ENCODE peak calls at places on chromosomes 11 and 22, in eight cellular contexts. O, H, U, L, J, B, T and G are unnamed samples.
A peak's percentile ranks its signal among the peaks of the same experiment; 100 is the strongest.

GRCh38 chr11:106022795-106023275 is 795 bp upstream of the MSANTD4 start:
- DNase-seq in O (no peak), J (no peak), H (no peak), B (no peak), U (no peak), T (no peak), L (no peak), G (peak; percentile 17)

GRCh38 chr11:26578998-26579635 is 7.1 kb upstream of the MUC15 start:
- DNase-seq in J (no peak), B (no peak), O (no peak), T (no peak), L (no peak), H (no peak), U (no peak), G (no peak)

GRCh38 chr11:22539851-22540376 is 85.7 kb downstream of the FANCF start:
- DNase-seq in L (no peak), J (no peak), H (peak; percentile 32), O (no peak), U (no peak), B (no peak), T (peak; percentile 35), G (no peak)

GRCh38 chr22:22322792-22323191 is 78.2 kb downstream of the VPREB1 start:
- DNase-seq in B (no peak), T (no peak), O (no peak), U (no peak), H (no peak), L (no peak), J (no peak), G (no peak)

GRCh38 chr22:44063462-44064371 is 39.6 kb downstream of the PARVB start:
- DNase-seq in B (no peak), H (no peak), T (no peak), J (no peak), L (no peak), U (no peak), O (no peak), G (no peak)

GRCh38 chr22:48832592-48832991 is 995.1 kb downstream of the BRD1 start:
- DNase-seq in O (no peak), T (no peak), H (no peak), U (no peak), J (no peak), B (no peak), L (no peak), G (no peak)

GRCh38 chr11:92246637-92247036 is 22.0 kb downstream of the FAT3 start:
- DNase-seq in J (no peak), O (no peak), T (no peak), B (no peak), L (no peak), H (no peak), U (no peak), G (no peak)

GRCh38 chr11:118343248-118343647 is 743 bp upstream of the CD3D start:
- DNase-seq in T (no peak), H (no peak), B (no peak), J (no peak), O (no peak), L (no peak), U (no peak), G (no peak)

GRCh38 chr11:1340111-1340510 is 30.7 kb upstream of the TOLLIP start:
- DNase-seq in T (no peak), B (no peak), L (no peak), J (no peak), H (no peak), U (no peak), O (no peak), G (peak; percentile 9)

GRCh38 chr11:67076202-67076601 is 19.6 kb downstream of the RHOD start:
- DNase-seq in T (no peak), U (no peak), J (no peak), B (no peak), L (no peak), O (peak; percentile 45), H (no peak), G (no peak)

GRCh38 chr22:32322986-32323385 is 34.7 kb upstream of the RFPL3 start:
- DNase-seq in U (no peak), B (no peak), L (no peak), J (no peak), T (no peak), H (no peak), O (no peak), G (no peak)

GRCh38 chr11:32173435-32173834 is 82.6 kb downstream of the RCN1 start:
- DNase-seq in J (peak; percentile 45), U (no peak), B (no peak), H (peak; percentile 71), O (peak; percentile 65), T (peak; percentile 83), L (peak; percentile 34), G (peak; percentile 49)

GRCh38 chr11:4713241-4713640 is 8.7 kb downstream of the MMP26 start:
- DNase-seq in H (no peak), O (no peak), L (no peak), B (no peak), T (no peak), J (no peak), U (no peak), G (no peak)

GRCh38 chr11:126722006-126722736 is 278.4 kb downstream of the KIRREL3 start:
- DNase-seq in U (no peak), T (no peak), H (no peak), J (no peak), L (no peak), O (no peak), B (no peak), G (no peak)

GRCh38 chr11:32466279-32466915 is 31.1 kb upstream of the WT1 start:
- DNase-seq in U (no peak), O (no peak), H (no peak), T (peak; percentile 82), L (no peak), J (no peak), B (no peak), G (no peak)

GRCh38 chr11:34636127-34636526 is 15.2 kb downstream of the EHF start:
- DNase-seq in T (no peak), J (no peak), O (no peak), L (no peak), B (no peak), U (no peak), H (no peak), G (no peak)

GRCh38 chr22:46149493-46149997 is 781 bp upstream of the PPARA start:
- DNase-seq in H (peak; percentile 13), U (no peak), B (no peak), T (peak; percentile 39), O (peak; percentile 67), J (peak; percentile 74), L (peak; percentile 67), G (peak; percentile 84)

GRCh38 chr22:49771266-49772065 is 56.2 kb downstream of the BRD1 start:
- DNase-seq in B (no peak), U (no peak), T (no peak), L (no peak), O (no peak), H (peak; percentile 30), J (no peak), G (no peak)

GRCh38 chr11:22657101-22657694 is 9.2 kb upstream of the GAS2 start:
- DNase-seq in H (peak; percentile 26), B (no peak), U (no peak), O (no peak), T (no peak), J (no peak), L (no peak), G (no peak)

GRCh38 chr11:19735512-19735911 is 22.9 kb downstream of the NAV2 start:
- DNase-seq in B (no peak), J (no peak), U (no peak), L (no peak), H (no peak), O (no peak), T (peak; percentile 30), G (no peak)

GRCh38 chr22:50260801-50261614 is 475 bp downstream of the MAPK12 start:
- DNase-seq in B (no peak), J (no peak), H (no peak), O (no peak), U (no peak), L (no peak), T (peak; percentile 76), G (no peak)

GRCh38 chr11:69369945-69370344 is 76.0 kb downstream of the MYEOV start:
- DNase-seq in T (no peak), B (no peak), H (no peak), O (no peak), L (no peak), J (peak; percentile 2), U (no peak), G (peak; percentile 12)

GRCh38 chr11:9446230-9446629 is 14.6 kb upstream of the ZNF143 start:
- DNase-seq in O (no peak), H (no peak), T (no peak), J (no peak), L (no peak), U (no peak), B (no peak), G (no peak)

DNA sequence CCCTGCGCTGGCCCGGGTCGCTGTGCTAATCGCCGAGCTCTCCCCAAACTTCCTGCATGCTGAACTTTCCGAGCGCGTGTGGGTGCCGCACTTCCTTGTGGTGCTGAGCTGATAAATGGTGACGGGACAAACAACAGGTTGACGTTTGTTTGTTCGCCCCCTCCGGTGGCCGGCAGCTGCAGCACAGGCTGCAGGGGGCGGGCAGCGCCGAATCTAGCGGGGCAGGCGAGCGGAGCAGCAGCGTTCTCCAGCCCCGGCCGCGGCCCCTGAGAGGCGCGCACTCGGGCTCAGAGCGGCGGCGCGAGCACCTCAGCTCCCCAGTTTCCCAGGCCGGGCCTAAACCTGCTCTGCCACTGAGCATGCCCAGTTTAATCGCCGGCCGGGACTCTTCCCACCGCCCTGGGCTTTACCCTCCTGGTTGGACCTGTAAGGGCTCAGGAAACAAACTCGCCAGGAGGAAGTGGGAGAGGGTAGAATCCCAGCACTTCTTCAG is at the start of gene PDGFD:
- DNase-seq in B (peak; percentile 77), T (peak; percentile 89), J (peak; percentile 85), O (peak; percentile 79), L (peak; percentile 36), U (no peak), H (peak; percentile 95), G (peak; percentile 34)
- H3K4me1 ChIP-seq in B (peaks cover 13% of the 10 kb centered on the region), T (peaks cover 10% of the 10 kb centered on the region), J (no peaks in the 10 kb centered on the region), O (peaks cover 18% of the 10 kb centered on the region), L (peaks cover 3% of the 10 kb centered on the region), U (peaks cover 16% of the 10 kb centered on the region), H (peaks cover 3% of the 10 kb centered on the region), G (no peaks in the 10 kb centered on the region)

GRCh38 chr11:62546244-62546936 is at the start of gene AHNAK:
- DNase-seq in O (peak; percentile 81), L (peak; percentile 86), B (peak; percentile 93), H (peak; percentile 72), U (no peak), T (peak; percentile 73), J (peak; percentile 70), G (peak; percentile 92)
- H3K4me1 ChIP-seq in O (peaks cover 54% of the 10 kb centered on the region), L (peaks cover 7% of the 10 kb centered on the region), B (peaks cover 72% of the 10 kb centered on the region), H (peaks cover 10% of the 10 kb centered on the region), U (peaks cover 82% of the 10 kb centered on the region), T (peaks cover 29% of the 10 kb centered on the region), J (peaks cover 36% of the 10 kb centered on the region), G (peaks cover 41% of the 10 kb centered on the region)

DNA sequence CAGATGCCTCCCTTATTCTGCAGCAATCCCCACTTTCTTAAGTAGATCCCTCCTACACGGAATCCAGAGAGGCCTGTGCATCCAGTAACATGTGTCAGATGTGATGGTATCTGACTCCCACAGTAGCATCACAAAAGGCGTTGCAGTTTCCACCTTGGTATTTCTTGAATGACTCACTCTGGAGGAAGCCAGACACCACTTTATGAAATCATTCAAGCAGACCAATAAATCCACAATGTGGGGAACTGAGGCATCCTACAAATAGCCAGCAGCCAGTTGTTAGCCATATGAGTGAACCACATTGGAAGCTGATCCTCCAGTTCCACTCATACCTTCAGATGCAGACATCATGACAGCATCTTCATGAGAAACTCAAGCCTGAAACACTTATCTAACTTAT is 798.1 kb downstream of the OPCML start:
- DNase-seq in J (no peak), H (peak; percentile 18), B (no peak), O (no peak), T (peak; percentile 18), U (no peak), L (no peak), G (no peak)
- H3K4me1 ChIP-seq in J (no peaks in the 10 kb centered on the region), H (no peaks in the 10 kb centered on the region), B (no peaks in the 10 kb centered on the region), O (no peaks in the 10 kb centered on the region), T (no peaks in the 10 kb centered on the region), U (no peaks in the 10 kb centered on the region), L (no peaks in the 10 kb centered on the region), G (no peaks in the 10 kb centered on the region)

GRCh38 chr22:41914611-41915034 is 251 bp downstream of the SHISA8 start:
- DNase-seq in L (no peak), O (no peak), T (no peak), B (no peak), H (no peak), U (no peak), J (no peak), G (no peak)
- H3K4me1 ChIP-seq in L (no peaks in the 10 kb centered on the region), O (peaks cover 48% of the 10 kb centered on the region), T (peaks cover 9% of the 10 kb centered on the region), B (peaks cover 50% of the 10 kb centered on the region), H (peaks cover 3% of the 10 kb centered on the region), U (peaks cover 62% of the 10 kb centered on the region), J (peaks cover 16% of the 10 kb centered on the region), G (peaks cover 9% of the 10 kb centered on the region)